ENCODE peak calls at places on chromosomes 16 and 17, in six cellular contexts. Y is Peyer's patch, W is tibial artery, T is prostate gland, E is pancreas, U is ovary. X is an unnamed sample. For H3K36me3, the result is how much of the 10 kb centered on the place peaks cover.

GRCh38 chr16:88672776-88673175 is 9.9 kb upstream of the MVD start:
- DNase-seq in E (no peak), Y (no peak), U (no peak), T (no peak), W (no peak), X (no peak)

GRCh38 chr17:53166736-53167135 is 656.0 kb upstream of the KIF2B start:
- DNase-seq in Y (no peak), W (no peak), T (no peak), E (no peak), U (no peak), X (no peak)

GRCh38 chr16:78656887-78657286 is 557.4 kb downstream of the WWOX start:
- DNase-seq in Y (no peak), W (no peak), E (no peak), U (no peak), T (no peak), X (no peak)

GRCh38 chr16:9941245-9941644 is 241.0 kb downstream of the GRIN2A start:
- DNase-seq in Y (no peak), W (no peak), T (no peak), E (no peak), U (no peak), X (no peak)

GRCh38 chr16:10662212-10662611 is 32.5 kb downstream of the TEKT5 start:
- DNase-seq in W (no peak), Y (no peak), T (no peak), U (no peak), E (no peak), X (no peak)

GRCh38 chr17:50672831-50673551 is 34.7 kb downstream of the ANKRD40 start:
- DNase-seq in W (no peak), Y (no peak), U (no peak), E (peak), T (peak), X (no peak)

GRCh38 chr17:75783069-75783783 is 1.4 kb upstream of the UNK start:
- DNase-seq in T (no peak), W (no peak), E (no peak), Y (no peak), U (no peak), X (no peak)

GRCh38 chr16:88491560-88492310 is 38.7 kb downstream of the ZFPM1 start:
- DNase-seq in W (no peak), T (no peak), Y (no peak), U (no peak), E (no peak), X (no peak)

GRCh38 chr17:79079421-79080200 is 5.0 kb downstream of the ENGASE start:
- DNase-seq in T (no peak), W (no peak), Y (peak), E (no peak), U (no peak), X (no peak)

GRCh38 chr16:57862698-57863433 is 60.6 kb upstream of the KIFC3 start:
- DNase-seq in U (no peak), W (no peak), T (no peak), E (no peak), Y (peak), X (no peak)

GRCh38 chr17:46949291-46950174 is 26.6 kb downstream of the GOSR2 start:
- DNase-seq in W (no peak), U (no peak), E (no peak), T (no peak), Y (no peak), X (no peak)

GRCh38 chr17:44878627-44879221 is 20.5 kb downstream of the EFTUD2 start:
- DNase-seq in W (no peak), Y (no peak), U (no peak), T (no peak), E (no peak), X (no peak)

GRCh38 chr17:60154616-60155426 is 5.0 kb downstream of the CA4 start:
- DNase-seq in Y (no peak), W (no peak), E (no peak), T (no peak), U (no peak), X (no peak)

GRCh38 chr17:35923609-35924114 is 6.9 kb downstream of the RDM1 start:
- DNase-seq in Y (no peak), T (no peak), U (no peak), W (no peak), E (no peak), X (no peak)

GRCh38 chr16:14302031-14302398 is 230.9 kb downstream of the MRTFB start:
- DNase-seq in E (peak), Y (peak), U (no peak), T (no peak), W (peak), X (no peak)

GRCh38 chr17:77435272-77436057 is 294.7 kb downstream of the SEC14L1 start:
- DNase-seq in T (no peak), Y (no peak), E (no peak), U (no peak), W (no peak), X (peak)

GRCh38 chr17:56602292-56603130 is 9.0 kb downstream of the NOG start:
- DNase-seq in E (no peak), W (no peak), U (no peak), T (no peak), Y (no peak), X (peak)

DNA sequence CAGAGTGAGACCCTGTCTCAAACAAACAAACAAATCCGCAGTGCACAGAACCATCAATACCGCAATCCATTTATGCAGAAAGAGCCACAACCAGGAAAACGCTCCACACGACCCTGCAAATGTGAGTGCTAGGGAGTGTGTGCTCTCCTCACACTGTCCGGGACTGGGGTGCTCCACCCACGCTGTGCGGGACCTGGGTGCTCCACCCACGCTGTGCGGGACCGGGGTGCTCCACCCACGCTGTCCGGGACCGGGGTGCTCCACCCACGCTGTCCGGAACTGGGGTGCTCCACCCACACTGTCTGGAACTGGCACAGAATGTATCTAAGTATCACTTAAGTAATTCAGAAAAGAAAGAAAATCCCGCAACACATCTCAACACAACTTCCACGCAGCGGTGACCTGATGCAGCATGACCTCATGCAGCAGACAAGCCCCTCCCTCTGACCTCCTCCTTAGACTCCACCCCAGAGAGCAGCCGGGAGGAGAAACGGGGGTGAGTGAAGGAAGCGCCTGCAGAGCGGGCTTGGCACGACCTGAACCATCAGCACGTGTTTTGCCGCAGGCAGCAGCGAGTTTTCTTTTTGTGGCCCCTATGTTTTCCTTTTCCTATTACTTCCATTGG is 38.5 kb downstream of the ZNF276 start:
- DNase-seq in U (no peak), T (no peak), E (no peak), W (peak), Y (no peak), X (no peak)
- H3K36me3 ChIP-seq in U (under half), T (under half), E (under half), W (under half), Y (under half), X (under half)

GRCh38 chr17:82012482-82013295 is 10.0 kb downstream of the CENPX start:
- DNase-seq in U (no peak), W (no peak), Y (no peak), T (no peak), E (no peak), X (no peak)

GRCh38 chr17:82011617-82012481 is 10.8 kb downstream of the CENPX start:
- DNase-seq in T (no peak), E (no peak), W (no peak), U (no peak), Y (no peak), X (no peak)

GRCh38 chr17:82014432-82014831 is 8.2 kb downstream of the CENPX start:
- DNase-seq in U (no peak), Y (no peak), T (no peak), W (no peak), E (no peak), X (no peak)

GRCh38 chr17:82013772-82014321 is 8.8 kb downstream of the CENPX start:
- DNase-seq in Y (no peak), T (no peak), U (no peak), W (no peak), E (no peak), X (no peak)

GRCh38 chr17:82013341-82013740 is 9.3 kb downstream of the CENPX start:
- DNase-seq in Y (no peak), U (no peak), T (no peak), W (no peak), E (no peak), X (no peak)
- H3K36me3 ChIP-seq in Y (under half), U (under half), T (under half), W (under half), E (under half), X (under half)

GRCh38 chr16:48271728-48272127 is 24.4 kb upstream of the ABCC11 start:
- DNase-seq in W (no peak), U (no peak), T (no peak), Y (no peak), E (no peak), X (no peak)

GRCh38 chr16:48272837-48273421 is 25.6 kb upstream of the ABCC11 start:
- DNase-seq in E (no peak), Y (no peak), W (peak), U (no peak), T (no peak), X (no peak)

GRCh38 chr16:48274476-48274875 is 27.1 kb upstream of the ABCC11 start:
- DNase-seq in E (no peak), W (no peak), Y (no peak), U (no peak), T (no peak), X (no peak)

GRCh38 chr16:48269011-48269410 is 21.7 kb upstream of the ABCC11 start:
- DNase-seq in E (no peak), W (no peak), Y (no peak), T (no peak), U (no peak), X (no peak)
- H3K36me3 ChIP-seq in E (under half), W (under half), Y (half or more), T (under half), U (under half), X (half or more)

GRCh38 chr17:29089601-29090044 is 46.7 kb downstream of the PIPOX start:
- DNase-seq in W (no peak), Y (no peak), U (no peak), E (no peak), T (no peak), X (no peak)
- H3K36me3 ChIP-seq in W (half or more), Y (half or more), U (under half), E (half or more), T (under half), X (half or more)